ENCODE peak calls at places on chromosomes 7 and 10, in seven cellular contexts. Q is K562, A is prostate gland, X is SK-N-SH, G is stomach, Z is HCT116, R is H1. P is an unnamed sample.

GRCh38 chr10:42816917-42817316 is 34.3 kb downstream of the BMS1 start:
- DNase-seq in Q (no peak), A (no peak), X (no peak), G (no peak), Z (no peak), R (no peak), P (no peak)

GRCh38 chr7:24251568-24251967 is 32.4 kb upstream of the NPY start:
- DNase-seq in Q (no peak), A (no peak), X (no peak), G (no peak), Z (no peak), R (no peak), P (no peak)

GRCh38 chr7:135842446-135843175 is 94.0 kb upstream of the FAM180A start:
- DNase-seq in Q (no peak), A (no peak), X (no peak), G (no peak), Z (no peak), R (no peak), P (no peak)

GRCh38 chr7:134009314-134010109 is 117.6 kb upstream of the LRGUK start:
- DNase-seq in Q (no peak), A (no peak), X (no peak), G (no peak), Z (no peak), R (no peak), P (no peak)

GRCh38 chr7:159137906-159138305 is 6.8 kb downstream of the VIPR2 start:
- DNase-seq in Q (no peak), A (no peak), X (no peak), G (peak; percentile 3), Z (no peak), R (no peak), P (no peak)

GRCh38 chr10:28984431-28984830 is 304.4 kb upstream of the LYZL1 start:
- DNase-seq in Q (peak; percentile 38), A (peak; percentile 81), X (no peak), G (peak; percentile 88), Z (no peak), R (no peak), P (peak; percentile 93)

GRCh38 chr7:139232893-139233292 is 1.9 kb downstream of the UBN2 start:
- DNase-seq in Q (no peak), A (no peak), X (no peak), G (no peak), Z (no peak), R (no peak), P (no peak)

GRCh38 chr10:43229208-43230061 is 37.4 kb downstream of the RASGEF1A start:
- DNase-seq in Q (peak; percentile 47), A (no peak), X (peak; percentile 74), G (no peak), Z (no peak), R (no peak), P (peak; percentile 89)

GRCh38 chr10:72503241-72503640 is 122.6 kb downstream of the MICU1 start:
- DNase-seq in Q (no peak), A (no peak), X (no peak), G (no peak), Z (no peak), R (no peak), P (no peak)

GRCh38 chr7:41816111-41816510 is 113.2 kb upstream of the INHBA start:
- DNase-seq in Q (no peak), A (no peak), X (no peak), G (no peak), Z (no peak), R (no peak), P (no peak)

GRCh38 chr7:84697506-84697905 is 489.4 kb downstream of the SEMA3D start:
- DNase-seq in Q (no peak), A (no peak), X (no peak), G (no peak), Z (no peak), R (no peak), P (no peak)

GRCh38 chr7:152856351-152856750 is 96.8 kb downstream of the ACTR3B start:
- DNase-seq in Q (no peak), A (no peak), X (no peak), G (no peak), Z (no peak), R (no peak), P (no peak)

GRCh38 chr7:134701272-134701671 is 54.6 kb downstream of the BPGM start:
- DNase-seq in Q (peak; percentile 50), A (no peak), X (peak; percentile 48), G (no peak), Z (no peak), R (no peak), P (no peak)

GRCh38 chr7:30989008-30989823 is 25.5 kb downstream of the GHRHR start:
- DNase-seq in Q (no peak), A (no peak), X (peak; percentile 47), G (no peak), Z (no peak), R (no peak), P (no peak)

GRCh38 chr7:7996568-7996967 is 28.0 kb downstream of the GLCCI1 start:
- DNase-seq in Q (no peak), A (peak; percentile 13), X (no peak), G (no peak), Z (no peak), R (no peak), P (no peak)

GRCh38 chr7:41481353-41481752 is 221.5 kb downstream of the INHBA start:
- DNase-seq in Q (no peak), A (no peak), X (no peak), G (no peak), Z (no peak), R (no peak), P (no peak)

GRCh38 chr7:133563196-133563707 is 310.4 kb downstream of the EXOC4 start:
- DNase-seq in Q (no peak), A (no peak), X (no peak), G (no peak), Z (no peak), R (no peak), P (no peak)

GRCh38 chr10:102395677-102396197 is at the start of gene NFKB2:
- DNase-seq in Q (no peak), A (no peak), X (peak; percentile 42), G (no peak), Z (no peak), R (no peak), P (peak; percentile 70)

GRCh38 chr10:102392306-102392705 is 3.2 kb upstream of the NFKB2 start:
- DNase-seq in Q (no peak), A (no peak), X (no peak), G (no peak), Z (no peak), R (no peak), P (no peak)

GRCh38 chr10:102393411-102394078 is 2.0 kb upstream of the NFKB2 start:
- DNase-seq in Q (no peak), A (no peak), X (peak; percentile 91), G (no peak), Z (no peak), R (peak; percentile 53), P (no peak)

GRCh38 chr10:102394801-102395676 is 466 bp upstream of the NFKB2 start:
- DNase-seq in Q (peak; percentile 82), A (peak; percentile 89), X (peak; percentile 93), G (peak; percentile 92), Z (peak; percentile 72), R (peak; percentile 59), P (peak; percentile 93)

DNA sequence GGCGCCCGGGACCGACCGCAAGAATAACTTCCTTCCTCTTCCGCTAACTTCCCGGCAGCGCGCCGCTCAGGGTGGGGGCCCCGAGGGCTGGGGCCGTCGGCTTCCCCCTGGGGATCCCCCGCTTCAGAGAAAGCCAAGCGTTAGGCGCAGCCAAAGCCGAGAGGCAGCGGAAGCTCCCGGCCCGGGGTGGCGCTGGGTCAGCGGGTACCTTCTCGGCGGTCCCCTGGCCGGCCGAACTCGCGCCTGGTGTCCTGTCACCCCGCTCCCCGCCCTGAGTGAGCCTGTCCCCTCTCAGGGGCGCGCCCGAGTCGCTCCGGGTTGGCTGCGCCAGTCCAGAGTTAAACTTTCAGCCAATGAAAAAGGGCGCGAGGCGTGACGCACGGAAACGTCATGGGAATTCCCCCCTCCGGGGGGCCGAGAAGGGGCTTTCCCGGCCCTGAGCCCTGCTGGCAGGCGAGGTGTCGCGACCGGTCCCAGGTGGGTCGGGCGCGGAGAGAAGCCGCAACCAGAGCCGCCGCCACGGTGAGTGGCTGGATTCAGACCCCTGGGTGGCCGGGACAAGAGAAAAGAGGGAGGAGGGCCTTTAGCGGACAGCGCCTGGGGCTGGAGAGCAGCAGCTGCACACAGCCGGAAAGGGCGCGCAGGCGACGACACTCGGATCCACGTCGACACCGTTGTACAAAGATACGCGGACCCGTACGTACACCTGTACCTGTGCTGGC is 1.3 kb upstream of the NFKB2 start:
- DNase-seq in Q (peak; percentile 87), A (peak; percentile 91), X (peak; percentile 92), G (peak; percentile 96), Z (peak; percentile 95), R (peak; percentile 65), P (peak; percentile 95)
- TF ChIP-seq CTCF in Q (peak; percentile 95), A (no peak), X (no peak), G (no peak), Z (no peak), R (peak; percentile 96), P (no peak)

GRCh38 chr10:35456175-35456574 is 119.9 kb downstream of the CCNY start:
- DNase-seq in Q (no peak), A (no peak), X (no peak), G (no peak), Z (no peak), R (no peak), P (no peak)

GRCh38 chr10:35449944-35450343 is 113.6 kb downstream of the CCNY start:
- DNase-seq in Q (no peak), A (no peak), X (no peak), G (no peak), Z (no peak), R (no peak), P (no peak)

GRCh38 chr10:35453855-35454532 is 117.7 kb downstream of the CCNY start:
- DNase-seq in Q (no peak), A (no peak), X (no peak), G (no peak), Z (no peak), R (no peak), P (no peak)

GRCh38 chr10:35451103-35452016 is 115.1 kb downstream of the CCNY start:
- DNase-seq in Q (no peak), A (no peak), X (no peak), G (no peak), Z (no peak), R (no peak), P (no peak)

DNA sequence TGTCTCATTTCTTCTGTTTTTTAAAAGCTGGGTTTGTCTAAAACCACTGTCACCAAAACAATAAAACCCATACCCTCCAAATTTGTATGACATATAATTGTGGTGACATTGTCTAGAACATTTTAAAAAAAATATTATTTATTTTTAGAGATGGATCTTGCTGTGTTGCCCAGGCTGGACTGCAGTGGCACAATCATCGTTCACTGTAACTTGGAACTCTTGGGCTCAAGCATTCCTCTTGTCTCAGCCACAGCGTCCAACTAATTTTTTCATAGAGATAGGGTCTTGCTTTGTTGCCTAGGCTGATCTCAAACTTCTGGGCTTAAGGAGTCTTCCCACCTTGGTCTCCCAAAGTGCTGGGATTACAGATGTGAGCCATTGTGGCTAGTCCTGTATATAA is 116.5 kb downstream of the CCNY start:
- DNase-seq in Q (no peak), A (no peak), X (no peak), G (no peak), Z (no peak), R (no peak), P (no peak)
- TF ChIP-seq POLR2AphosphoS5 in Q (no peak), A (no peak), X (no peak), G (no peak), Z (no peak), R (no peak), P (no peak)

GRCh38 chr10:79089579-79090110 is 20.9 kb downstream of the ZMIZ1 start:
- DNase-seq in Q (no peak), A (no peak), X (no peak), G (no peak), Z (no peak), R (no peak), P (no peak)
- H3K4me1 ChIP-seq in Q (peaks cover 62% of the 10 kb centered on the region), A (peaks cover 45% of the 10 kb centered on the region), X (peaks cover 8% of the 10 kb centered on the region), G (peaks cover 100% of the 10 kb centered on the region), Z (peaks cover 6% of the 10 kb centered on the region), R (peaks cover under 1% of the 10 kb centered on the region), P (peaks cover 88% of the 10 kb centered on the region)

GRCh38 chr7:146781352-146782116 is 664.9 kb downstream of the CNTNAP2 start:
- DNase-seq in Q (no peak), A (no peak), X (no peak), G (no peak), Z (no peak), R (no peak), P (no peak)
- TF ChIP-seq CTCF in Q (no peak), A (no peak), X (no peak), G (no peak), Z (no peak), R (peak; percentile 39), P (no peak)

P was measured in upper lobe of left lung.